ENCODE peak calls at places on chromosomes 12 and 14, in four cellular contexts. One of them, this sample, is unnamed.
A peak's percentile ranks its signal among the peaks of the same experiment; 100 is the strongest.

GRCh38 chr12:7100239-7100638 is 8.0 kb upstream of the C1R start:
- DNase-seq in stomach: no peak
- DNase-seq in HL-60: no peak
- DNase-seq in breast epithelium: no peak
- DNase-seq in this sample: no peak

GRCh38 chr12:65685514-65685913 is 138.8 kb upstream of the HMGA2 start:
- DNase-seq in stomach: no peak
- DNase-seq in HL-60: no peak
- DNase-seq in breast epithelium: no peak
- DNase-seq in this sample: no peak

GRCh38 chr12:45379261-45379660 is 163.4 kb downstream of the ANO6 start:
- DNase-seq in stomach: no peak
- DNase-seq in HL-60: no peak
- DNase-seq in breast epithelium: no peak
- DNase-seq in this sample: no peak

GRCh38 chr14:24377660-24378059 is 9.7 kb downstream of the NFATC4 start:
- DNase-seq in stomach: peak; percentile 7
- DNase-seq in HL-60: no peak
- DNase-seq in breast epithelium: peak; percentile 48
- DNase-seq in this sample: no peak

GRCh38 chr12:87988534-87988933 is 40.7 kb downstream of the C12orf50 start:
- DNase-seq in stomach: no peak
- DNase-seq in HL-60: no peak
- DNase-seq in breast epithelium: no peak
- DNase-seq in this sample: no peak

GRCh38 chr14:60249321-60250251 is 565 bp downstream of the PPM1A start:
- DNase-seq in stomach: peak; percentile 75
- DNase-seq in HL-60: peak; percentile 66
- DNase-seq in breast epithelium: peak; percentile 35
- DNase-seq in this sample: peak; percentile 79

GRCh38 chr12:113333877-113334785 is 778 bp downstream of the SLC8B1 start:
- DNase-seq in stomach: peak; percentile 40
- DNase-seq in HL-60: peak; percentile 77
- DNase-seq in breast epithelium: no peak
- DNase-seq in this sample: peak; percentile 26

GRCh38 chr12:54164402-54165145 is 24.2 kb downstream of the SMUG1 start:
- DNase-seq in stomach: no peak
- DNase-seq in HL-60: no peak
- DNase-seq in breast epithelium: no peak
- DNase-seq in this sample: no peak

GRCh38 chr12:56001446-56002100 is 4.5 kb downstream of the SUOX start:
- DNase-seq in stomach: no peak
- DNase-seq in HL-60: no peak
- DNase-seq in breast epithelium: no peak
- DNase-seq in this sample: no peak

GRCh38 chr14:76497550-76498484 is 121.9 kb downstream of the ESRRB start:
- DNase-seq in stomach: no peak
- DNase-seq in HL-60: no peak
- DNase-seq in breast epithelium: no peak
- DNase-seq in this sample: no peak

GRCh38 chr14:89466460-89466859 is 49.4 kb upstream of the FOXN3 start:
- DNase-seq in stomach: no peak
- DNase-seq in HL-60: peak; percentile 78
- DNase-seq in breast epithelium: no peak
- DNase-seq in this sample: no peak

GRCh38 chr14:89507521-89507920 is 90.5 kb upstream of the FOXN3 start:
- DNase-seq in stomach: no peak
- DNase-seq in HL-60: no peak
- DNase-seq in breast epithelium: no peak
- DNase-seq in this sample: no peak

GRCh38 chr14:23492618-23493272 is 23.2 kb downstream of the NGDN start:
- DNase-seq in stomach: no peak
- DNase-seq in HL-60: no peak
- DNase-seq in breast epithelium: no peak
- DNase-seq in this sample: no peak

GRCh38 chr12:65121956-65122469 is 908 bp upstream of the WIF1 start:
- DNase-seq in stomach: no peak
- DNase-seq in HL-60: no peak
- DNase-seq in breast epithelium: no peak
- DNase-seq in this sample: no peak

DNA sequence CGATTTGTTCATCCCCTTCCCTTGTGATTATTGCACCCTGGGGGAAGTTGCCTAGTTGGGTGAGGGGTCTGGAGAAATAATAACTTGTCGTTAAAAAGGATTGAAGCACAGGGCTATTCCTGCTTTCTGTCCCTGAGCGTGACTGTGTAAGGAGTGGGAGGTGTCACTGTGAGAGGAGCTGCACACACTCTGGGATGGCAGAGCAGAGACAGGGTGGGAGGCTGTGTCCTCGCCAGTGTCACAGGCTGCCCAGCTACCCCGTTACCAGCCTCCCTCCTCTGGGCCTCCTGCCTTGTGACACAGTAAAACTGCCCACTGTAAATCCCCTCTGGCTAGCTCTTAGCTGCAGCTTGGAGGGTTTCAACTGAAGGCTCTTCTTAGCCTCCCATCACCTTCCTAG is 460.6 kb downstream of the AACS start:
- DNase-seq in stomach: no peak
- DNase-seq in HL-60: no peak
- DNase-seq in breast epithelium: no peak
- DNase-seq in this sample: no peak
- TF ChIP-seq POLR2AphosphoS5 in stomach: no peak
- TF ChIP-seq POLR2AphosphoS5 in HL-60: no peak
- TF ChIP-seq POLR2AphosphoS5 in breast epithelium: no peak
- TF ChIP-seq POLR2AphosphoS5 in this sample: no peak

DNA sequence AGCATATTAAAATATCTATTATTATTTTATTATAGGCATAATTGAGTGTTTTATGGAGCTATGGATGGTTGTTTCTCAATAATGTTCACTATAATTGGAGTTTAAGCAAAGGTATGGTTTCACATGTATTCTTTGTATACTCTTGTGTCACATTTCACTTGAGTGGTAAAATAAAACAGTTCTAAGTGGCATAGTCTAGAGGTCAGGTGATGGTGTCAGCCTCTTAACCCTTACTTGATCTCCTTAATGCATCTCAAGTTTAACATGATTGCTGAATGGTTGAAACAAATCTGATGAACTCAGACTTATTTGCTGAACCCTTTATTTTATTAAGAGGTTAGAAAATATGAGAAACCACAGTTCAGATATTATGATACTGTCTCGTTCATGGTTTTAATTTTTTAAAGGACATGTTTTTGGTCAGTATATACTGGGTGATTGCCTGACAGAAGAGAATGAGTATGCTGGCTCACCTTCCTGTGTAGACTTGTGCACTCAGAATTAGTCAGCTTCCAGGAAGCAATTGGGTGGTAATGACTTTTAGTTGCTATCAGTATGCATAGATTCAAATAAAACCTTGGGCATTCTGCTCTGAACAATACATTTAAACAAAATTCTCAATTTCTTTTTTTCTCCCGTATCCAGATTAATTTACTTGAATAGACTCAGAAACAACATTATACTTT is 464.6 kb downstream of the PCNX1 start:
- DNase-seq in stomach: no peak
- DNase-seq in HL-60: no peak
- DNase-seq in breast epithelium: no peak
- DNase-seq in this sample: no peak
- H3K27ac ChIP-seq in stomach: peak overlapping the region; percentile 57
- H3K27ac ChIP-seq in HL-60: no peak overlapping the region
- H3K27ac ChIP-seq in breast epithelium: peak overlapping the region; percentile 20
- H3K27ac ChIP-seq in this sample: peak overlapping the region; percentile 42

DNA sequence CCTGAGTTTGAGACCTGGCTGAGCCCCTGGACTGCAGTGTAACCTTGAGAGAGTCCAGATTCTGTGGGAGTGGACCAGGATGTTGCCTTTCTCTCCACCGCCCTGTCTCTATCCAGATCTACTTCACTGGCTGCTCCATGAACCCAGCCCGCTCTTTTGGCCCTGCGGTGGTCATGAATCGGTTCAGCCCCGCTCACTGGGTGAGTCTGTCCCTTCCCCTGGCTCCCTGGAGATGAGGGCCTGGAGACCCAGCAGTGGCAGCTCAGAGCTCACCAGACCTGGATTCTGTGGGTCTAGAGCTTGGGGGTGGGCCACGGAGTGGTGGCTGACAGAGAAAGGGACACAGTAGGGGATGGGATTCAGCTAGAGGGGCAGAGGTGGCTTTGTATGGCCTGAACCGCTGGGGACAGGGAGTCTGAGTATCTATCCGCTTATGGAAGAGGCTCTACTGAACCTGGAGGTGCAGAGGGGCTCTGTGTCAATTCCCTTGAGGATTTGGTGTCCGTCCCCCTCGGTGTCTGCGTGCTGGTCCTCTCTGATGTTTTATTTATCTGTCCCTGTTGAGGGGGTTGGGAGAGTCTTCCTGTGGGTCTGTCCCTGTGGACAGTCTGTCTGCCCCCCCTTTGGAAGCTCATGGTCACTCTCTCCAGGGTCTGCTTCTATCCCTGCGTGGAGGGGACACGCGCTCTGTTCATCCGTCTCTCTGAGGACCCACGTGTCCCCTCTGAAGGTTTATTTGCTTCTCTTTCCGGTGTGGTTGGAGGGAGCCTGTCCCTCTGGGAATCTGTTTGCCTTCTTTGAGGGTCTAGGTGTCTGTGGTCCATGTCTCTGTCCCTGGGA is 2.5 kb downstream of the AQP5 start:
- DNase-seq in stomach: no peak
- DNase-seq in HL-60: no peak
- DNase-seq in breast epithelium: no peak
- DNase-seq in this sample: no peak
- TF ChIP-seq POLR2AphosphoS5 in stomach: no peak
- TF ChIP-seq POLR2AphosphoS5 in HL-60: no peak
- TF ChIP-seq POLR2AphosphoS5 in breast epithelium: no peak
- TF ChIP-seq POLR2AphosphoS5 in this sample: no peak

GRCh38 chr14:105378199-105378598 is 20.1 kb upstream of the TEX22 start:
- DNase-seq in stomach: no peak
- DNase-seq in HL-60: no peak
- DNase-seq in breast epithelium: no peak
- DNase-seq in this sample: no peak
- H3K27ac ChIP-seq in stomach: no peak overlapping the region
- H3K27ac ChIP-seq in HL-60: no peak overlapping the region
- H3K27ac ChIP-seq in breast epithelium: no peak overlapping the region
- H3K27ac ChIP-seq in this sample: no peak overlapping the region

GRCh38 chr14:72894323-72894622 is 372 bp upstream of the DPF3 start:
- DNase-seq in stomach: no peak
- DNase-seq in HL-60: no peak
- DNase-seq in breast epithelium: no peak
- DNase-seq in this sample: no peak

GRCh38 chr14:72892103-72892878 is 1.6 kb downstream of the DPF3 start:
- DNase-seq in stomach: no peak
- DNase-seq in HL-60: no peak
- DNase-seq in breast epithelium: no peak
- DNase-seq in this sample: peak; percentile 30

GRCh38 chr14:72892879-72893635 is 844 bp downstream of the DPF3 start:
- DNase-seq in stomach: no peak
- DNase-seq in HL-60: no peak
- DNase-seq in breast epithelium: no peak
- DNase-seq in this sample: peak; percentile 33

GRCh38 chr14:72894623-72895378 is 900 bp upstream of the DPF3 start:
- DNase-seq in stomach: no peak
- DNase-seq in HL-60: no peak
- DNase-seq in breast epithelium: no peak
- DNase-seq in this sample: peak; percentile 38

GRCh38 chr14:72893636-72894322 is at the start of gene DPF3:
- DNase-seq in stomach: peak; percentile 97
- DNase-seq in HL-60: peak; percentile 76
- DNase-seq in breast epithelium: peak; percentile 93
- DNase-seq in this sample: peak; percentile 98
- TF ChIP-seq POLR2AphosphoS5 in stomach: peak; percentile 68
- TF ChIP-seq POLR2AphosphoS5 in HL-60: no peak
- TF ChIP-seq POLR2AphosphoS5 in breast epithelium: no peak
- TF ChIP-seq POLR2AphosphoS5 in this sample: peak; percentile 9

This sample was measured in transverse colon.